ENCODE peak calls at places on chromosomes 3 and 15, in six cellular contexts. B is right cardiac atrium, W is cardiac muscle cell, R is neuronal stem cell, F is tibial artery, K is stomach. P is an unnamed sample. For H3K4me1, the result is how much of the 10 kb centered on the place peaks cover.

GRCh38 chr15:92715753-92716152 is 60.2 kb upstream of the FAM174B start:
- DNase-seq in W (peak), K (peak), B (no peak), F (no peak), R (no peak), P (no peak)

GRCh38 chr15:43105778-43106485 is at the start of gene UBR1:
- DNase-seq in K (peak), F (peak), R (peak), B (peak), W (peak), P (peak)

GRCh38 chr3:44342191-44342790 is 3.7 kb downstream of the TCAIM start:
- DNase-seq in K (no peak), B (no peak), R (no peak), W (peak), F (no peak), P (no peak)

GRCh38 chr15:41870689-41871081 is 23.2 kb downstream of the SPTBN5 start:
- DNase-seq in W (peak), F (no peak), B (no peak), K (no peak), R (no peak), P (no peak)

GRCh38 chr3:143321058-143321769 is 201.6 kb downstream of the CHST2 start:
- DNase-seq in F (no peak), K (no peak), B (no peak), W (no peak), R (no peak), P (no peak)

GRCh38 chr3:182490601-182491485 is 302.5 kb upstream of the ATP11B start:
- DNase-seq in R (peak), B (no peak), F (no peak), W (peak), K (no peak), P (no peak)

GRCh38 chr15:89106200-89106599 is 17.9 kb downstream of the ABHD2 start:
- DNase-seq in F (no peak), R (no peak), W (no peak), B (no peak), K (no peak), P (no peak)

GRCh38 chr3:128457918-128458317 is 8.8 kb downstream of the DNAJB8 start:
- DNase-seq in F (no peak), B (no peak), R (no peak), K (no peak), W (no peak), P (no peak)

GRCh38 chr3:59480486-59480995 is 430.7 kb upstream of the CFAP20DC start:
- DNase-seq in W (peak), K (no peak), B (no peak), R (no peak), F (no peak), P (no peak)

GRCh38 chr3:125325746-125326145 is 49.4 kb downstream of the ZNF148 start:
- DNase-seq in B (no peak), F (no peak), K (no peak), R (no peak), W (no peak), P (no peak)

GRCh38 chr3:197730200-197730599 is 6.5 kb downstream of the RUBCN start:
- DNase-seq in F (no peak), W (peak), R (no peak), K (no peak), B (no peak), P (no peak)

GRCh38 chr15:64536244-64536836 is 76.0 kb downstream of the ZNF609 start:
- DNase-seq in K (no peak), F (no peak), R (no peak), B (no peak), W (peak), P (no peak)

GRCh38 chr3:171774516-171774915 is 35.8 kb downstream of the PLD1 start:
- DNase-seq in K (no peak), F (no peak), W (no peak), B (no peak), R (no peak), P (no peak)

GRCh38 chr15:50552238-50552637 is 5.8 kb upstream of the USP50 start:
- DNase-seq in F (no peak), K (no peak), W (no peak), B (no peak), R (no peak), P (no peak)

GRCh38 chr3:149716984-149717383 is 35.3 kb downstream of the COMMD2 start:
- DNase-seq in W (no peak), B (no peak), K (no peak), F (no peak), R (no peak), P (no peak)

GRCh38 chr3:129039271-129040038 is 21.1 kb upstream of the GP9 start:
- DNase-seq in B (peak), F (no peak), W (no peak), R (no peak), K (peak), P (no peak)

GRCh38 chr3:45180051-45180450 is 33.9 kb upstream of the CDCP1 start:
- DNase-seq in W (peak), K (no peak), F (no peak), B (no peak), R (no peak), P (no peak)

GRCh38 chr3:191753186-191753585 is 292.2 kb downstream of the PYDC2 start:
- DNase-seq in R (no peak), F (no peak), W (no peak), B (no peak), K (no peak), P (no peak)

GRCh38 chr3:36954452-36955134 is 9.7 kb upstream of the TRANK1 start:
- DNase-seq in K (no peak), F (no peak), W (no peak), R (no peak), B (no peak), P (no peak)

GRCh38 chr3:128383316-128384235 is 83.1 kb downstream of the DNAJB8 start:
- DNase-seq in K (peak), B (peak), F (peak), R (no peak), W (peak), P (peak)

GRCh38 chr15:29014493-29014892 is 128.7 kb downstream of the APBA2 start:
- DNase-seq in B (no peak), F (no peak), W (no peak), K (no peak), R (no peak), P (no peak)

GRCh38 chr15:64288577-64288976 is 67.4 kb downstream of the CSNK1G1 start:
- DNase-seq in R (no peak), F (no peak), K (no peak), W (no peak), B (no peak), P (no peak)

GRCh38 chr3:57582470-57583168 is 14.5 kb downstream of the ARF4 start:
- DNase-seq in B (no peak), K (no peak), F (no peak), W (no peak), R (no peak), P (no peak)

GRCh38 chr3:192188218-192188835 is 539.0 kb downstream of the FGF12 start:
- DNase-seq in K (peak), R (peak), W (peak), F (peak), B (peak), P (peak)

GRCh38 chr3:123157209-123157597 is 44.5 kb upstream of the SEC22A start:
- DNase-seq in F (no peak), K (no peak), W (no peak), R (no peak), B (no peak), P (no peak)

GRCh38 chr3:124923833-124924232 is 10.7 kb downstream of the MUC13 start:
- DNase-seq in B (no peak), R (no peak), K (no peak), W (no peak), F (no peak), P (no peak)

GRCh38 chr15:57344282-57344681 is 32.0 kb upstream of the CGNL1 start:
- DNase-seq in W (no peak), B (no peak), K (no peak), F (no peak), R (no peak), P (no peak)

GRCh38 chr3:114879059-114880031 is 267.7 kb downstream of the ZBTB20 start:
- DNase-seq in K (no peak), W (peak), F (no peak), R (no peak), B (no peak), P (no peak)

GRCh38 chr3:56915969-56916586 is 114.3 kb upstream of the ARHGEF3 start:
- DNase-seq in R (no peak), K (peak), F (peak), B (no peak), W (no peak), P (no peak)

GRCh38 chr15:69535101-69535638 is 82.6 kb downstream of the RPLP1 start:
- DNase-seq in K (no peak), R (no peak), F (no peak), B (no peak), W (peak), P (no peak)

GRCh38 chr15:90644946-90645725 is 72.0 kb upstream of the BLM start:
- DNase-seq in W (no peak), K (no peak), R (no peak), B (no peak), F (no peak), P (no peak)

GRCh38 chr3:17678116-17678741 is 64.2 kb downstream of the TBC1D5 start:
- DNase-seq in R (no peak), B (no peak), F (no peak), K (no peak), W (peak), P (no peak)

GRCh38 chr3:134885877-134886621 is 91.0 kb downstream of the EPHB1 start:
- DNase-seq in R (no peak), K (no peak), B (no peak), F (no peak), W (no peak), P (no peak)

GRCh38 chr15:57134877-57135276 is 216.4 kb downstream of the TCF12 start:
- DNase-seq in B (no peak), K (no peak), R (no peak), F (no peak), W (peak), P (no peak)

GRCh38 chr3:45915518-45916231 is 27.6 kb upstream of the CXCR6 start:
- DNase-seq in K (peak), B (no peak), F (no peak), W (peak), R (no peak), P (peak)

DNA sequence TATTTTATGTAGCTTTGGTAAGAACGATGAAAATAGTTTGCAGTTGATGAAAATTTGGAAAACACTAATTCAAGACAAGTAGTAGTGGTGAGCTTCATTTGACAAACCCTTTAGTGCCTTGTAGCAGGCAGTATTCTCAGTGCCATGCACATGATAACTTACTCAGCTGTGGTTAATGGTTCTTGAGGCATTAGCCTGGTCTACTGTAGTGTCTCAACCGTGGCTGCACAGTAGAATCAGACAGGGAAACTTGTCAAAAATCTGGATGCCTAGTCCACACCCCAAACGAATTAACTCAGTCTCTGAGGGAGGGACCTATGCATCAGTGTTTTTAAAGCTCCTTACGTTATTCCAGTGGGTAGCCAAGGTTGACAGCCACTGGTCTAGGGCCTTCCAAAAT is 45.4 kb downstream of the PSMD6 start:
- DNase-seq in B (no peak), F (no peak), K (no peak), R (no peak), W (peak), P (no peak)
- H3K4me1 ChIP-seq in B (under half), F (under half), K (half or more), R (under half), W (under half), P (under half)

GRCh38 chr15:25481208-25481862 is 42.5 kb upstream of the UBE3A start:
- DNase-seq in F (no peak), K (no peak), W (no peak), R (peak), B (peak), P (no peak)
- H3K4me3 ChIP-seq in F (no peak), K (no peak), W (no peak), R (no peak), B (no peak), P (no peak)

GRCh38 chr3:155189478-155189877 is 104.0 kb downstream of the STRIT1 start:
- DNase-seq in K (no peak), R (no peak), F (no peak), W (no peak), B (no peak), P (no peak)
- H3K4me1 ChIP-seq in K (under half), R (under half), F (under half), W (under half), B (under half), P (under half)

DNA sequence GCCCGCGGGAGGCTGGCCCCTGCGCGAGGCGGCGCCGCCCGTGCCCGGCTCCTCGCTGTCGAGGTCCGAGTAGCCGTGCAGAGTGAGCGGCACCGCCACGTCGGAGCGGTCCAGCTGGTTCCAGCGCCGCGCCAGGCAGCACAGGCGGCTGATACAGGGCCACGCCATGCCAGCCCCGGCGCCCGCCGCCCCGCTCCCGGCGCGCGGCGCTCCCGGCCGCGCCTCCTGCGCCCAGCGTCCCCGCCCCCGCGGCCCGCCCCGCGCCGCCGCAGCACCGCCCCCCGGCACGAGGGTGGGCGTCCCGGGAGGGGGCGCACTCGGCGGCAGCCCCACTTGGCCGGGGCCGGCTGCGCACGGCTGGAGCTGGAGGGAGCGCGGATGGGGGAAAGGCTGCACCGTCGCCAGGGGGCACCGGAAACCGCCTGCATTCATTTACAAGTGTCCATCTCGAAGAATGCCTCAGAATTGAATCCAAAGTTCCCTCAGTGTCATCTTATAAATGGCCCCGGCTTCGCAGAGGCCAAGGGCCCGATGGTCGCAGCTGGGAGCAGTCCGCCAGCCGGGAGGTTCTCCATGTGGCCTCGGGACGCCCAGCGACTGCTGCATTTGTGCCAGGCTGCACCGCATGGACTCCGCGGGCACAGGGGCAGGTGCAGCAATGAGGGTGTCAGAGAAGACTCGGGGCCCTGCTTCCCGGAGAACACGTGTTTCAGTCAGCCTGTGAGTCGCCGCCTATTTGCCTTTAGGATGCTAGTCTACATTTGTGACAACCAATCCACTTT is at the start of gene MAP6D1:
- DNase-seq in R (peak), B (peak), K (no peak), F (no peak), W (peak), P (no peak)
- H3K4me3 ChIP-seq in R (peak), B (peak), K (peak), F (peak), W (peak), P (peak)

GRCh38 chr15:96362759-96363678 is 32.5 kb downstream of the NR2F2 start:
- DNase-seq in R (no peak), F (no peak), K (peak), B (no peak), W (no peak), P (no peak)
- H3K4me1 ChIP-seq in R (under half), F (under half), K (half or more), B (under half), W (under half), P (under half)

P was measured in lung.